ENCODE peak calls at places on chromosomes 1 and 21, in eight cellular contexts. E is Ammon's horn; N is activated CD4-positive, alpha-beta T cell treated with anti-CD3 and anti-CD28 coated beads, Interleukin-2, amount 10 ng/mL, durations not matched to agents 7 days and 5 days; A is HFFc6; I is gastrocnemius medialis; J is AG09309; P is tibial nerve; H is Daoy. C is an unnamed sample.

GRCh38 chr1:205805082-205805711 is 7.8 kb downstream of the SLC41A1 start:
- DNase-seq in H (peak; percentile 33), E (no peak), N (peak; percentile 23), A (no peak), P (no peak), J (no peak), I (no peak), C (no peak)

GRCh38 chr1:85607126-85607912 is 26.8 kb downstream of the CCN1 start:
- DNase-seq in A (peak; percentile 100), I (no peak), P (no peak), J (peak; percentile 100), E (no peak), N (no peak), H (peak; percentile 100), C (no peak)

GRCh38 chr1:67748630-67749029 is 63.6 kb downstream of the GADD45A start:
- DNase-seq in A (peak; percentile 26), H (peak; percentile 75), P (no peak), I (no peak), N (no peak), J (peak; percentile 54), E (no peak), C (no peak)

GRCh38 chr1:153548722-153549695 is at the start of gene S100A3:
- DNase-seq in I (peak; percentile 52), E (no peak), H (peak; percentile 94), A (peak; percentile 85), N (no peak), P (peak; percentile 67), J (no peak), C (no peak)

GRCh38 chr21:34202553-34203332 is 129.4 kb downstream of the MRPS6 start:
- DNase-seq in N (no peak), A (no peak), E (no peak), P (no peak), I (no peak), J (no peak), H (no peak), C (no peak)

GRCh38 chr1:205706601-205707502 is 26.5 kb upstream of the SLC45A3 start:
- DNase-seq in H (no peak), J (no peak), P (no peak), N (no peak), I (no peak), A (no peak), E (no peak), C (no peak)

GRCh38 chr1:22281521-22282241 is 138.8 kb upstream of the WNT4 start:
- DNase-seq in E (no peak), J (no peak), H (no peak), N (no peak), I (no peak), P (no peak), A (no peak), C (no peak)

GRCh38 chr21:43306911-43307676 is 119.8 kb downstream of the SIK1 start:
- DNase-seq in J (no peak), A (peak; percentile 56), H (peak; percentile 96), E (no peak), I (peak; percentile 63), N (no peak), P (no peak), C (no peak)

GRCh38 chr1:113391643-113392271 is 1.4 kb downstream of the MAGI3 start:
- DNase-seq in I (no peak), P (no peak), A (no peak), J (no peak), N (peak; percentile 37), E (no peak), H (peak; percentile 34), C (no peak)

GRCh38 chr1:168260393-168260792 is 20.3 kb upstream of the TBX19 start:
- DNase-seq in E (no peak), J (no peak), A (no peak), P (no peak), I (no peak), H (no peak), N (no peak), C (no peak)

GRCh38 chr1:17624540-17625256 is 85.2 kb downstream of the ARHGEF10L start:
- DNase-seq in P (no peak), E (no peak), A (peak; percentile 63), N (no peak), I (peak; percentile 91), J (no peak), H (peak; percentile 79), C (no peak)

GRCh38 chr1:181073638-181074037 is 14.9 kb upstream of the IER5 start:
- DNase-seq in N (no peak), J (no peak), E (no peak), A (peak; percentile 99), I (no peak), P (no peak), H (no peak), C (no peak)

GRCh38 chr1:224430511-224431113 is 4.0 kb downstream of the WDR26 start:
- DNase-seq in E (peak; percentile 20), A (peak; percentile 70), J (no peak), I (no peak), H (peak; percentile 62), N (peak; percentile 69), P (peak; percentile 36), C (no peak)

GRCh38 chr1:53583021-53583902 is 124.1 kb downstream of the DMRTB1 start:
- DNase-seq in A (peak; percentile 53), H (no peak), J (peak; percentile 79), P (no peak), E (no peak), N (no peak), I (no peak), C (no peak)

GRCh38 chr1:217214551-217214950 is 416.3 kb downstream of the GPATCH2 start:
- DNase-seq in A (no peak), P (no peak), N (no peak), J (no peak), I (no peak), E (no peak), H (no peak), C (no peak)

GRCh38 chr21:34639882-34640788 is 25.2 kb upstream of the RCAN1 start:
- DNase-seq in E (no peak), N (peak; percentile 32), P (no peak), A (no peak), I (no peak), H (peak; percentile 49), J (no peak), C (no peak)

C was measured in GDM1.